ENCODE peak calls at places on chromosomes 2 and 18, in six cellular contexts. Q is psoas muscle, K is suprapubic skin, E is endodermal cell, G is adrenal gland, D is brain microvascular endothelial cell. H is an unnamed sample.

GRCh38 chr2:191629001-191629453 is 48.9 kb upstream of the NABP1 start:
- DNase-seq in E (no peak), Q (no peak), G (no peak), D (no peak), K (no peak), H (no peak)

GRCh38 chr2:30253873-30254691 is 22.7 kb downstream of the LBH start:
- DNase-seq in D (no peak), G (no peak), E (no peak), Q (no peak), K (no peak), H (no peak)

GRCh38 chr2:80547344-80547743 is 242.8 kb upstream of the LRRTM1 start:
- DNase-seq in G (no peak), E (no peak), D (no peak), Q (no peak), K (no peak), H (no peak)

GRCh38 chr2:57947398-57947797 is 99.2 kb upstream of the VRK2 start:
- DNase-seq in Q (no peak), E (no peak), G (no peak), D (no peak), K (no peak), H (no peak)

GRCh38 chr2:227164745-227165350 is 424 bp downstream of the COL4A3 start:
- DNase-seq in Q (peak), E (peak), G (peak), D (no peak), K (no peak), H (no peak)

GRCh38 chr18:23229472-23229871 is 94.2 kb downstream of the CABLES1 start:
- DNase-seq in D (no peak), K (no peak), Q (no peak), G (no peak), E (no peak), H (no peak)

GRCh38 chr2:59184281-59185020 is 943.3 kb upstream of the FANCL start:
- DNase-seq in Q (no peak), E (no peak), K (no peak), G (no peak), D (peak), H (no peak)

GRCh38 chr2:4628931-4629565 is 925.7 kb downstream of the DCDC2C start:
- DNase-seq in E (peak), K (no peak), D (no peak), G (no peak), Q (no peak), H (no peak)

GRCh38 chr2:222844323-222844722 is 16.5 kb upstream of the ACSL3 start:
- DNase-seq in E (no peak), K (no peak), D (peak), G (no peak), Q (no peak), H (no peak)

GRCh38 chr18:57802869-57803118 is 321 bp downstream of the ATP8B1 start:
- DNase-seq in D (no peak), K (no peak), Q (no peak), G (peak), E (no peak), H (no peak)

GRCh38 chr2:23616630-23617029 is 231.7 kb downstream of the KLHL29 start:
- DNase-seq in G (no peak), E (no peak), D (no peak), Q (no peak), K (no peak), H (no peak)

GRCh38 chr2:193272011-193272410 is 1077.3 kb upstream of the TMEFF2 start:
- DNase-seq in Q (no peak), D (no peak), E (no peak), G (no peak), K (no peak), H (no peak)

GRCh38 chr2:241105641-241106040 is 3.6 kb upstream of the MTERF4 start:
- DNase-seq in G (no peak), E (peak), Q (no peak), D (no peak), K (no peak), H (peak)

GRCh38 chr2:190649798-190650390 is 1.0 kb downstream of the NAB1 start:
- DNase-seq in E (no peak), D (no peak), G (peak), Q (no peak), K (no peak), H (no peak)

GRCh38 chr2:29130295-29130694 is 15.1 kb downstream of the CLIP4 start:
- DNase-seq in K (no peak), E (peak), Q (no peak), G (peak), D (peak), H (no peak)

GRCh38 chr2:72917875-72918660 is 749 bp downstream of the EMX1 start:
- DNase-seq in K (peak), E (peak), D (no peak), G (no peak), Q (no peak), H (no peak)

GRCh38 chr2:120316071-120316470 is 29.9 kb upstream of the INHBB start:
- DNase-seq in Q (no peak), G (no peak), D (no peak), K (peak), E (no peak), H (no peak)

GRCh38 chr2:230870544-230871360 is 6.0 kb downstream of the ITM2C start:
- DNase-seq in Q (no peak), E (peak), K (no peak), D (no peak), G (no peak), H (no peak)

GRCh38 chr2:179106342-179107178 is 56.6 kb upstream of the CCDC141 start:
- DNase-seq in G (peak), D (peak), E (no peak), K (peak), Q (peak), H (no peak)

GRCh38 chr18:22088029-22088428 is 81.4 kb upstream of the GATA6 start:
- DNase-seq in G (peak), E (no peak), D (no peak), K (no peak), Q (no peak), H (no peak)

GRCh38 chr2:101815739-101816391 is 118.4 kb downstream of the MAP4K4 start:
- DNase-seq in K (no peak), D (no peak), E (no peak), Q (peak), G (peak), H (no peak)

GRCh38 chr2:67479256-67479655 is 82.1 kb downstream of the ETAA1 start:
- DNase-seq in K (no peak), G (no peak), D (no peak), Q (no peak), E (no peak), H (no peak)

GRCh38 chr2:179417436-179417949 is 152.9 kb upstream of the SESTD1 start:
- DNase-seq in E (no peak), G (no peak), D (no peak), Q (no peak), K (no peak), H (no peak)

GRCh38 chr18:28855524-28855923 is 678.6 kb upstream of the CDH2 start:
- DNase-seq in E (no peak), Q (no peak), G (no peak), K (no peak), D (peak), H (no peak)

GRCh38 chr2:161414385-161415040 is 1.6 kb upstream of the TBR1 start:
- DNase-seq in E (peak), Q (peak), K (no peak), G (peak), D (no peak), H (no peak)
- TF ChIP-seq CTCF in E (peak), Q (no peak), K (no peak), G (no peak), D (peak), H (no peak)

DNA sequence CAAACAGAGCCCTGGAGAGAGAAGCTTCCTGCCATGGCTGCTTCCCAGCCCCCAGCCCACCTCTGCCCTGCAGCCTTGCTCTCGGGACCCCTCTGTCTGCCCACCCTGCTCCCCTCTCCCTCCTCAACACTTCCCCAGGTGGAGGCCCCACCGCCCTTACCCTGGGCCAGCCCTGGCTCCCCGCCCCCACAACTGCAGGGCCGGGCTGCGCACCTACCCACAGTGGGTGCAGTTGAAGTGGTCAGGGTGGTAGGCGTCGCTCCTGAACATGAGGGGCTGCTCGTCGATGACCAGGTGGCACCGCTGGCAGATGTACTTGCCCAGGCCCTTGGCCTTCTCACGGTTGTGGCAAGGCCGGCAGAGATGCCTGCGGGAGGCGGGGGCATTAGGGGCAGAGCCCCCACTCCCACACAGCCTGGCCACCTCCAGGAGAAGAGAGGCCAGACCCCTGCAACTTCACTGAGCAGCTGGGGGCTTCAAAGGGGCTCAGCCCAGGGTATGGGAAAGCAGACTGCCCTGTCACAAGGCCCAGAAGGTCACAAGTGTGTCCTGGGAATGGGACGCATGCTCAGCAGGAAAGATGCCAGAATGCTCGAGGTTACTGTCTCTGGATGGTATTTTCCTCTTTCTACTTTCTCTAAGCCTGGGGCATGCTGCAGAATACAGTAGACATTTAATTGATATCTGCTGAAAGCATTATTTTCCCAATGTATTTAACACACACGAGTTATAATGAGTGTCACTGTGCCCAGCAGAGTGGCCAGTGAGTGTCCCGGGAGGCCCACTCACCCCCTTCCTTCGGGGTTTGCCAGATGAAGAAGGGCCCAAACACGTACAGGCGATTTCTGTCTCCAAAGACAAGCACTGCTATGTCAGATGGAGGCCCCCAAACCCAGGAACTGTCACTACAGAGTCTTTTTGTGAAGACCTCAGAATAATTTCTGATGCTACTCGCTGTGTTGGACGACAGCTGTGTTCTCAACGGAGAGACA is 3.0 kb upstream of the GPR17 start:
- DNase-seq in Q (no peak), D (no peak), E (no peak), G (peak), K (no peak), H (no peak)
- H3K27ac ChIP-seq in Q (no peak), D (no peak), E (peak), G (no peak), K (no peak), H (peak)

DNA sequence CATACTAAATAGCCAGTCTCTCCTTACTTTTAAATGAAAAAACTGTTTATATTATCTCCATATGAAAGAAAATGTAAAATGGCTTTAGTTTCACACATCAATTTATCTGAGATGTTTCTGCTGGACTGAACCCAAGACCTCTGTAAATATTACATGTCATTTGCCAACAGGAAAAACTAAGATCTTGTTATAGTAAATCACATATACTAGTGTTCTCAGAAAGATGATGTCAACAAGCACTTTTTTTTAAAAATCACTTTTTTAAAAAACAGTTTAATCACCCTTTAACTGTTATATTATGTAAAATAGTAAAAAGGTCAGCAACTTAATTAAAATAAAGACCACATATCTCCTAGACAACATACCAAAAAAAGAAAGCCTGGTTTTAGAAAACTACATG is 46.3 kb downstream of the PTPN2 start:
- DNase-seq in D (no peak), K (no peak), E (no peak), G (no peak), Q (no peak), H (no peak)
- H3K4me3 ChIP-seq in D (no peak), K (no peak), E (no peak), G (no peak), Q (no peak), H (no peak)

GRCh38 chr2:64832926-64833325 is 156.3 kb upstream of the SLC1A4 start:
- DNase-seq in G (no peak), D (no peak), K (no peak), E (no peak), Q (no peak), H (no peak)

GRCh38 chr2:64831977-64832328 is 157.2 kb upstream of the SLC1A4 start:
- DNase-seq in Q (no peak), K (no peak), G (no peak), D (no peak), E (no peak), H (no peak)

GRCh38 chr2:64829522-64829921 is 159.7 kb upstream of the SLC1A4 start:
- DNase-seq in Q (no peak), D (no peak), G (no peak), E (no peak), K (no peak), H (no peak)

GRCh38 chr2:64826703-64827102 is 162.5 kb upstream of the SLC1A4 start:
- DNase-seq in E (no peak), D (no peak), G (no peak), K (no peak), Q (no peak), H (no peak)

DNA sequence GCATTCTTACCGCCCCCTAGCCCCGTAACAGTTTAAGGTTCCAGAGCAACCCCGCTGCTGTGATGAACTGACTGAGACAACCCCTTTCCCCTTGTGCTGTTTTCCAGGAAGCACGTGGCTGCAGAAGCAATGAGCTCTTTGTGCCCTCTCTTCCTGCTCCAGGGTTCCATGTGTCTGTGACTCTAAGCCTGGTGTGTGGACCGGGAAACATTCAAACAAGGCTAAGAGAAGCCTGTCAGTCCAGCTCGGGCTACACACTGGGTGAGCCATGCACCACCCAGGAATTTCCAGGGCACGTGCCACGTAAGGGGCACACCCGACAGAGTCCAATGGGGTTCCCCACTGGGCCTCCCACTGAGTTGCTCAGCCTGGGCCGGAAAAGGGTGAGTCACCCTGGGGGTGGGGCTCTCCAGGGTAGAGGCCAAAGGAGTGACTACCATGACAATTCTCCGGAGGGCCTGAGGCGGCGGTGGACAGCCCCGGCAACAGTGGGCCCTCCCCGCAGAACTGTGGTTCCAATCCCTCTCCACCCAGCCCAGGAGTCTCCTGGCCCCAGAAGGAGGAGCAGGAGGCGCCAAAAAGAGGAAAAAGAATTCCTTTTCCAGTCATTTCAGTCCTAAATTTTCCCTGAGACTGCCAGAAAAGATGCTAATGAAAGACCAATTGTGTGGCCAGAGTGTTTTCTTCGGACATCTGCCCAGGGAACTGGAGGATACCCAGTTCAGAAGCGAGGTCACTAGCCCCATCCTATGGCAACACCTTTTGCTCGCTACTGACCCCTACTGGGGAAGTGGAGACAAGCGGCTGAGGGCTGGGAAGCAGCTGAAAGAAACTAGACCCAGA is 157.8 kb upstream of the SLC1A4 start:
- DNase-seq in Q (peak), D (peak), K (peak), E (peak), G (peak), H (peak)
- TF ChIP-seq CTCF in Q (peak), D (peak), K (peak), E (peak), G (peak), H (peak)

GRCh38 chr2:201215963-201216362 is 33.0 kb downstream of the CASP10 start:
- DNase-seq in K (no peak), D (no peak), Q (no peak), E (no peak), G (no peak), H (no peak)

GRCh38 chr2:201216918-201217317 is 34.0 kb downstream of the CASP10 start:
- DNase-seq in Q (no peak), D (no peak), E (no peak), G (no peak), K (no peak), H (no peak)

GRCh38 chr2:201220102-201220570 is 37.2 kb downstream of the CASP10 start:
- DNase-seq in D (no peak), G (peak), K (no peak), E (peak), Q (no peak), H (no peak)

GRCh38 chr2:201218780-201219179 is 35.8 kb downstream of the CASP10 start:
- DNase-seq in Q (no peak), K (no peak), D (peak), G (no peak), E (no peak), H (no peak)

GRCh38 chr2:201219328-201220096 is 36.6 kb downstream of the CASP10 start:
- DNase-seq in K (no peak), Q (no peak), D (no peak), G (no peak), E (no peak), H (no peak)
- H3K27ac ChIP-seq in K (no peak), Q (no peak), D (no peak), G (no peak), E (no peak), H (no peak)

H was measured in coronary artery.